ENCODE peak calls at places on chromosomes 4 and X, in ten cellular contexts. K is psoas muscle; E is right lobe of liver; C is EH; F is pancreas; P is D341Med; G is spleen; J is dorsolateral prefrontal cortex; D is stimulated activated CD8-positive, alpha-beta memory T cell treated with anti-CD3 and anti-CD28 coated beads, Interleukin-7, amount 100 ng/mL, for 4 hours; I is osteoblast. W is an unnamed sample.

GRCh38 chrX:1535241-1536041 is 1.5 kb downstream of the P2RY8 start:
- DNase-seq in K (no peak), E (no peak), C (no peak), F (no peak), P (no peak), G (peak), J (no peak), D (no peak), I (no peak), W (no peak)

GRCh38 chr4:187470061-187470460 is 525.5 kb upstream of the ZFP42 start:
- DNase-seq in K (no peak), E (no peak), C (peak), F (no peak), P (no peak), G (no peak), J (no peak), D (no peak), I (no peak), W (no peak)

GRCh38 chr4:72109959-72110497 is 78.2 kb downstream of the NPFFR2 start:
- DNase-seq in K (no peak), E (no peak), C (no peak), F (no peak), P (no peak), G (no peak), J (no peak), D (no peak), I (no peak), W (no peak)

GRCh38 chr4:1972414-1972813 is 36.4 kb downstream of the NELFA start:
- DNase-seq in K (no peak), E (peak), C (no peak), F (no peak), P (peak), G (peak), J (no peak), D (no peak), I (peak), W (no peak)

GRCh38 chr4:24405356-24405755 is 179.0 kb downstream of the DHX15 start:
- DNase-seq in K (no peak), E (no peak), C (no peak), F (no peak), P (no peak), G (no peak), J (no peak), D (no peak), I (no peak), W (no peak)

GRCh38 chr4:9931196-9931595 is 90.1 kb downstream of the SLC2A9 start:
- DNase-seq in K (no peak), E (no peak), C (no peak), F (no peak), P (no peak), G (no peak), J (no peak), D (no peak), I (no peak), W (no peak)

GRCh38 chr4:123093247-123093646 is 170.8 kb upstream of the NUDT6 start:
- DNase-seq in K (no peak), E (no peak), C (no peak), F (no peak), P (no peak), G (no peak), J (no peak), D (no peak), I (no peak), W (no peak)

GRCh38 chrX:104697264-104697663 is 131.3 kb downstream of the IL1RAPL2 start:
- DNase-seq in K (no peak), E (no peak), C (no peak), F (no peak), P (no peak), G (no peak), J (no peak), D (no peak), I (no peak), W (no peak)

GRCh38 chr4:113587640-113588275 is 173.8 kb downstream of the CAMK2D start:
- DNase-seq in K (no peak), E (no peak), C (no peak), F (no peak), P (no peak), G (no peak), J (no peak), D (no peak), I (no peak), W (no peak)

GRCh38 chr4:142406051-142406549 is 440.0 kb downstream of the INPP4B start:
- DNase-seq in K (no peak), E (no peak), C (peak), F (no peak), P (no peak), G (no peak), J (no peak), D (no peak), I (no peak), W (no peak)

GRCh38 chr4:7506119-7506518 is 71.4 kb upstream of the PSAPL1 start:
- DNase-seq in K (no peak), E (no peak), C (no peak), F (no peak), P (no peak), G (no peak), J (no peak), D (no peak), I (no peak), W (no peak)

GRCh38 chrX:22220941-22221340 is 51.8 kb upstream of the CBLL2 start:
- DNase-seq in K (no peak), E (no peak), C (peak), F (no peak), P (no peak), G (no peak), J (no peak), D (no peak), I (no peak), W (no peak)

GRCh38 chrX:23952401-23952800 is 44.6 kb downstream of the CXorf58 start:
- DNase-seq in K (no peak), E (no peak), C (no peak), F (no peak), P (no peak), G (no peak), J (no peak), D (no peak), I (no peak), W (no peak)

GRCh38 chrX:50747471-50747900 is 66.5 kb downstream of the SHROOM4 start:
- DNase-seq in K (no peak), E (no peak), C (peak), F (no peak), P (no peak), G (no peak), J (no peak), D (no peak), I (peak), W (no peak)

GRCh38 chr4:173399016-173399415 is at the start of gene SCRG1:
- DNase-seq in K (no peak), E (no peak), C (no peak), F (no peak), P (no peak), G (no peak), J (peak), D (no peak), I (no peak), W (no peak)

GRCh38 chrX:10030570-10030969 is 63.4 kb downstream of the CLDN34 start:
- DNase-seq in K (no peak), E (no peak), C (peak), F (no peak), P (no peak), G (no peak), J (no peak), D (no peak), I (no peak), W (no peak)

GRCh38 chr4:174314770-174315169 is 31.1 kb downstream of the CEP44 start:
- DNase-seq in K (no peak), E (no peak), C (peak), F (no peak), P (no peak), G (no peak), J (no peak), D (no peak), I (peak), W (no peak)

GRCh38 chrX:24149346-24150050 is at the start of gene ZFX:
- DNase-seq in K (peak), E (peak), C (peak), F (peak), P (peak), G (peak), J (peak), D (peak), I (peak), W (no peak)

GRCh38 chr4:87309625-87310024 is 13.1 kb downstream of the HSD17B13 start:
- DNase-seq in K (no peak), E (no peak), C (peak), F (no peak), P (no peak), G (no peak), J (no peak), D (no peak), I (peak), W (no peak)

GRCh38 chr4:139391731-139392130 is 62.2 kb upstream of the RAB33B start:
- DNase-seq in K (no peak), E (no peak), C (no peak), F (no peak), P (no peak), G (no peak), J (no peak), D (no peak), I (no peak), W (no peak)

GRCh38 chr4:163810757-163811156 is 316.3 kb downstream of the TMA16 start:
- DNase-seq in K (no peak), E (no peak), C (no peak), F (no peak), P (no peak), G (no peak), J (no peak), D (no peak), I (no peak), W (no peak)

GRCh38 chr4:147360301-147360700 is 120.6 kb upstream of the EDNRA start:
- DNase-seq in K (no peak), E (no peak), C (peak), F (no peak), P (no peak), G (no peak), J (no peak), D (no peak), I (peak), W (no peak)

GRCh38 chrX:80174925-80175574 is 160.5 kb downstream of the TBX22 start:
- DNase-seq in K (peak), E (no peak), C (no peak), F (peak), P (no peak), G (no peak), J (no peak), D (no peak), I (no peak), W (no peak)

GRCh38 chrX:134603806-134604700 is 54.2 kb downstream of the PLAC1 start:
- DNase-seq in K (peak), E (no peak), C (peak), F (no peak), P (no peak), G (no peak), J (no peak), D (no peak), I (peak), W (no peak)

GRCh38 chr4:80365928-80366327 is 30.4 kb downstream of the CFAP299 start:
- DNase-seq in K (peak), E (no peak), C (peak), F (no peak), P (peak), G (no peak), J (no peak), D (peak), I (no peak), W (peak)

GRCh38 chr4:48315728-48316630 is 25.4 kb upstream of the SLAIN2 start:
- DNase-seq in K (no peak), E (no peak), C (peak), F (no peak), P (peak), G (no peak), J (no peak), D (no peak), I (peak), W (no peak)

GRCh38 chrX:150902434-150903109 is 4.1 kb upstream of the CD99L2 start:
- DNase-seq in K (no peak), E (no peak), C (no peak), F (no peak), P (no peak), G (no peak), J (no peak), D (no peak), I (no peak), W (no peak)

GRCh38 chrX:24610540-24610939 is 36.6 kb downstream of the PCYT1B start:
- DNase-seq in K (no peak), E (no peak), C (no peak), F (no peak), P (no peak), G (no peak), J (no peak), D (no peak), I (no peak), W (no peak)

GRCh38 chr4:122992111-122992510 is 69.7 kb upstream of the NUDT6 start:
- DNase-seq in K (no peak), E (no peak), C (peak), F (no peak), P (no peak), G (no peak), J (no peak), D (no peak), I (no peak), W (no peak)

GRCh38 chrX:154714925-154715324 is 36.0 kb downstream of the GAB3 start:
- DNase-seq in K (no peak), E (no peak), C (peak), F (no peak), P (peak), G (no peak), J (no peak), D (no peak), I (peak), W (no peak)

GRCh38 chrX:100662791-100663190 is 18.8 kb downstream of the SRPX2 start:
- DNase-seq in K (no peak), E (no peak), C (no peak), F (no peak), P (no peak), G (no peak), J (no peak), D (no peak), I (no peak), W (no peak)

GRCh38 chr4:5069916-5070315 is 18.6 kb downstream of the STK32B start:
- DNase-seq in K (no peak), E (no peak), C (no peak), F (no peak), P (no peak), G (no peak), J (no peak), D (no peak), I (no peak), W (no peak)

GRCh38 chrX:116436358-116436816 is at the start of gene SLC6A14:
- DNase-seq in K (peak), E (no peak), C (no peak), F (peak), P (no peak), G (no peak), J (no peak), D (no peak), I (no peak), W (no peak)

GRCh38 chr4:93232883-93233282 is 595.7 kb upstream of the ATOH1 start:
- DNase-seq in K (no peak), E (no peak), C (no peak), F (no peak), P (no peak), G (no peak), J (no peak), D (no peak), I (no peak), W (no peak)

GRCh38 chr4:52979821-52980590 is 117.9 kb downstream of the RASL11B start:
- DNase-seq in K (no peak), E (no peak), C (no peak), F (no peak), P (no peak), G (no peak), J (no peak), D (no peak), I (no peak), W (no peak)

GRCh38 chr4:71303850-71304249 is 35.0 kb upstream of the SLC4A4 start:
- DNase-seq in K (no peak), E (no peak), C (peak), F (no peak), P (no peak), G (no peak), J (no peak), D (no peak), I (no peak), W (no peak)

GRCh38 chrX:7546551-7547080 is 296.4 kb upstream of the VCX start:
- DNase-seq in K (no peak), E (no peak), C (no peak), F (peak), P (no peak), G (no peak), J (no peak), D (no peak), I (no peak), W (no peak)

GRCh38 chr4:141731481-141731880 is 95.1 kb downstream of the IL15 start:
- DNase-seq in K (no peak), E (no peak), C (peak), F (no peak), P (no peak), G (no peak), J (no peak), D (no peak), I (no peak), W (no peak)

GRCh38 chr4:32929738-32930688 is 2209.8 kb downstream of the PCDH7 start:
- DNase-seq in K (no peak), E (no peak), C (no peak), F (no peak), P (no peak), G (no peak), J (no peak), D (no peak), I (peak), W (no peak)